ENCODE peak calls at places on chromosomes 11 and 22, in nine cellular contexts. V is colonic mucosa; H is T-cell; R is naive thymus-derived CD8-positive, alpha-beta T cell; A is NCI-H524; C is cardiac fibroblast; N is hypothalamus; D is myocyte; Z is sigmoid colon. I is an unnamed sample.

GRCh38 chr11:92552942-92553341 is 328.3 kb downstream of the FAT3 start:
- DNase-seq in H (no peak), C (peak), A (peak), N (no peak), R (no peak), D (peak), V (no peak), Z (no peak), I (peak)

GRCh38 chr11:134125507-134125906 is 56.6 kb downstream of the JAM3 start:
- DNase-seq in D (no peak), H (no peak), C (peak), Z (no peak), R (no peak), N (no peak), A (no peak), V (no peak), I (no peak)

GRCh38 chr11:62898027-62898426 is 17.3 kb downstream of the SLC3A2 start:
- DNase-seq in D (no peak), A (no peak), H (no peak), R (no peak), Z (no peak), C (no peak), V (no peak), N (no peak), I (no peak)

GRCh38 chr11:13923716-13924650 is 38.5 kb upstream of the SPON1 start:
- DNase-seq in R (peak), Z (no peak), A (no peak), V (no peak), H (peak), C (peak), N (no peak), D (no peak), I (no peak)

GRCh38 chr11:719214-720016 is 13.4 kb downstream of the EPS8L2 start:
- DNase-seq in R (no peak), V (peak), D (no peak), Z (no peak), H (no peak), A (no peak), C (no peak), N (no peak), I (no peak)

GRCh38 chr11:49995559-49995958 is 13.2 kb upstream of the OR4C12 start:
- DNase-seq in C (peak), Z (no peak), N (no peak), D (peak), A (peak), V (peak), H (no peak), R (no peak), I (peak)

GRCh38 chr11:62012451-62013265 is 45.2 kb upstream of the FTH1 start:
- DNase-seq in A (no peak), C (peak), H (no peak), V (no peak), D (peak), Z (no peak), N (no peak), R (no peak), I (no peak)

GRCh38 chr11:46461461-46461927 is 69.9 kb upstream of the CHRM4 start:
- DNase-seq in D (peak), H (no peak), N (no peak), C (no peak), V (no peak), A (peak), Z (no peak), R (no peak), I (no peak)

GRCh38 chr22:19419464-19420178 is 11.9 kb downstream of the HIRA start:
- DNase-seq in D (peak), Z (no peak), N (no peak), A (peak), H (peak), C (peak), R (no peak), V (no peak), I (no peak)